ENCODE peak calls at places on chromosomes 13 and 19, in six cellular contexts. W, G, T, D, X and E are unnamed samples.

GRCh38 chr13:73996569-73996968 is 137.6 kb downstream of the KLF12 start:
- DNase-seq in T (no peak), W (no peak), D (no peak), G (no peak), X (no peak), E (no peak)

GRCh38 chr19:19627716-19628498 is at the start of gene LPAR2:
- DNase-seq in X (no peak), T (peak; percentile 87), W (no peak), G (no peak), D (peak; percentile 96), E (no peak)

GRCh38 chr19:53870485-53870844 is 2.8 kb downstream of the MYADM start:
- DNase-seq in X (no peak), T (peak; percentile 60), G (no peak), W (no peak), D (no peak), E (no peak)

GRCh38 chr13:87827479-87827878 is 156.3 kb downstream of the SLITRK5 start:
- DNase-seq in W (peak; percentile 78), X (no peak), D (no peak), T (no peak), G (no peak), E (no peak)

GRCh38 chr19:460877-461609 is at the start of gene SHC2:
- DNase-seq in W (no peak), T (peak; percentile 45), D (peak; percentile 91), X (no peak), G (peak; percentile 49), E (no peak)

GRCh38 chr19:29769997-29770396 is 41.8 kb upstream of the CCNE1 start:
- DNase-seq in D (no peak), G (no peak), T (no peak), X (no peak), W (no peak), E (no peak)

GRCh38 chr19:3012522-3013260 is 16.4 kb downstream of the TLE2 start:
- DNase-seq in X (no peak), W (no peak), G (no peak), T (no peak), D (no peak), E (no peak)

GRCh38 chr19:41995959-41996797 is 2.1 kb upstream of the ATP1A3 start:
- DNase-seq in W (no peak), T (no peak), G (no peak), X (no peak), D (peak; percentile 90), E (no peak)

GRCh38 chr13:99656843-99657506 is 155.7 kb downstream of the TM9SF2 start:
- DNase-seq in D (no peak), X (no peak), T (no peak), W (peak; percentile 16), G (no peak), E (no peak)

GRCh38 chr19:17402982-17403855 is 2.2 kb downstream of the BST2 start:
- DNase-seq in T (no peak), D (peak; percentile 98), W (no peak), X (no peak), G (peak; percentile 44), E (no peak)

GRCh38 chr19:23055946-23056345 is 53.0 kb upstream of the ZNF728 start:
- DNase-seq in W (no peak), D (no peak), X (no peak), G (no peak), T (no peak), E (no peak)

GRCh38 chr13:105403065-105403464 is 1132.4 kb downstream of the EFNB2 start:
- DNase-seq in T (no peak), D (no peak), W (no peak), X (no peak), G (no peak), E (no peak)

GRCh38 chr19:44447864-44448674 is at the start of gene ZNF229:
- DNase-seq in W (peak; percentile 93), X (no peak), T (peak; percentile 86), G (peak; percentile 85), D (peak; percentile 87), E (peak; percentile 88)

GRCh38 chr19:45863840-45864628 is at the start of gene FOXA3:
- DNase-seq in W (peak; percentile 8), T (peak; percentile 81), G (peak; percentile 62), X (no peak), D (peak; percentile 87), E (no peak)

GRCh38 chr19:17755977-17756670 is 4.8 kb downstream of the FCHO1 start:
- DNase-seq in T (peak; percentile 78), X (no peak), D (peak; percentile 78), W (peak; percentile 39), G (no peak), E (no peak)

GRCh38 chr19:18932216-18932841 is 8.7 kb downstream of the HOMER3 start:
- DNase-seq in D (peak; percentile 99), T (peak; percentile 82), G (peak; percentile 81), X (peak; percentile 91), W (peak; percentile 54), E (no peak)

GRCh38 chr13:99811067-99811715 is 160.4 kb downstream of the ZIC5 start:
- DNase-seq in G (no peak), W (no peak), D (no peak), X (no peak), T (no peak), E (no peak)

GRCh38 chr13:89496478-89496877 is 1825.3 kb downstream of the SLITRK5 start:
- DNase-seq in D (peak; percentile 56), X (no peak), G (no peak), W (no peak), T (no peak), E (no peak)

GRCh38 chr13:40069173-40070044 is 413.9 kb downstream of the COG6 start:
- DNase-seq in X (no peak), G (peak; percentile 77), T (peak; percentile 80), D (peak; percentile 64), W (peak; percentile 63), E (peak; percentile 40)

GRCh38 chr19:52170863-52171320 is 529 bp downstream of the ZNF836 start:
- DNase-seq in X (no peak), G (peak; percentile 31), W (no peak), T (no peak), D (peak; percentile 58), E (no peak)

GRCh38 chr19:51271015-51271600 is 20.2 kb downstream of the SIGLECL1 start:
- DNase-seq in T (no peak), X (no peak), W (no peak), G (no peak), D (peak; percentile 47), E (no peak)

GRCh38 chr19:12913871-12914690 is 5.0 kb downstream of the SYCE2 start:
- DNase-seq in X (no peak), D (no peak), T (no peak), G (no peak), W (no peak), E (no peak)

GRCh38 chr19:50969413-50969760 is at the start of gene KLK6:
- DNase-seq in D (no peak), W (no peak), X (no peak), T (no peak), G (no peak), E (no peak)

GRCh38 chr19:8311461-8312260 is 3.5 kb upstream of the CD320 start:
- DNase-seq in X (peak; percentile 71), G (peak; percentile 40), D (no peak), W (no peak), T (peak; percentile 9), E (no peak)

DNA sequence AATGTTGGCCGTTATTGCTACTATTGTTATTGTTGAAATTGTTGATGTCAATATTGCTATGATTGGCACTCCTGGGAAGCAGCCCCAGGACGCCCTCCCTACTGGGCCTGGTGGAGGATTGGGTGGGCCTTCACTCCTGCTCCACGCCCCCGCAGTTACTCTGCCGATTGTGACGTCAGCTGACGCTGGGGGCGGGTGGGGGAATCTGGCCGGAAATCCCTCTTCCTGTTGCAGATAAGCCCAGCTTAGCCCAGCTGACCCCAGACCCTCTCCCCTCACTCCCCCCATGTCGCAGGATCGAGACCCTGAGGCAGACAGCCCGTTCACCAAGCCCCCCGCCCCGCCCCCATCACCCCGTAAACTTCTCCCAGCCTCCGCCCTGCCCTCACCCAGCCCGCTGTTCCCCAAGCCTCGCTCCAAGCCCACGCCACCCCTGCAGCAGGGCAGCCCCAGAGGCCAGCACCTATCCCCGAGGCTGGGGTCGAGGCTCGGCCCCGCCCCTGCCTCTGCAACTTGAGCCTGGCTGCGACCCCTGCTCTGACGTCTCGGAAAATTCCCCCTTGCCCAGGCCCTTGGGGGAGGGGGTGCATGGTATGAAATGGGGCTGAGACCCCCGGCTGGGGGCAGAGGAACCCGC is at the start of gene ETV2:
- DNase-seq in W (no peak), T (peak; percentile 30), D (peak; percentile 55), G (no peak), X (no peak), E (no peak)
- H3K4me3 ChIP-seq in W (no peak within 1 kb of the TSS), T (peak within 1 kb of the TSS; percentile 70), D (no peak within 1 kb of the TSS), G (no peak within 1 kb of the TSS), X (no peak within 1 kb of the TSS), E (no peak within 1 kb of the TSS)

DNA sequence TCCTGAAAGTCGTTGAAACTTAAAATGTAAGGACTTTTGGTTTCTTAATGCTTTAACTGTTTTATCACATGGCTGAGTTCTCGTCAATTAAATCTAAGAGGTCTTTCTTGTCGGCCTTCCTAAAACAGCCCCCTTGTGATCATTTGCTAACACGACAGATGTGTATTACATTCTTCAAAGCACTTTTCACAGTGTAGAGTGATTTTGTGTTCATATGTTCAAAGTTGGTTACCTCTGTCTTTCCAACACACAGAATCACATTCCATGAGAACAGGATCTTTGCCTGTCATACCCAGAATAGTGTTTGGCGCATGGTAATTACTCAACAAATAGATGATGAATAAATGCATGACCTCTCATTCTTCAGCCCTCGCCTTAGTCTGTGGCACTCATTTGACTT is 1.1 kb downstream of the GTF2F2 start:
- DNase-seq in G (no peak), D (peak; percentile 17), X (no peak), T (no peak), W (peak; percentile 38), E (no peak)
- TF ChIP-seq CTCF in G (no peak), D (peak; percentile 43), X (no peak), T (no peak), W (peak; percentile 18), E (peak; percentile 26)

GRCh38 chr19:15584541-15585115 is 30.4 kb upstream of the CYP4F8 start:
- DNase-seq in X (peak; percentile 87), T (peak; percentile 83), G (peak; percentile 78), D (peak; percentile 84), W (peak; percentile 5), E (peak; percentile 29)
- H3K4me3 ChIP-seq in X (no peak overlapping the region), T (peak overlapping the region; percentile 24), G (no peak overlapping the region), D (peak overlapping the region; percentile 38), W (no peak overlapping the region), E (no peak overlapping the region)

DNA sequence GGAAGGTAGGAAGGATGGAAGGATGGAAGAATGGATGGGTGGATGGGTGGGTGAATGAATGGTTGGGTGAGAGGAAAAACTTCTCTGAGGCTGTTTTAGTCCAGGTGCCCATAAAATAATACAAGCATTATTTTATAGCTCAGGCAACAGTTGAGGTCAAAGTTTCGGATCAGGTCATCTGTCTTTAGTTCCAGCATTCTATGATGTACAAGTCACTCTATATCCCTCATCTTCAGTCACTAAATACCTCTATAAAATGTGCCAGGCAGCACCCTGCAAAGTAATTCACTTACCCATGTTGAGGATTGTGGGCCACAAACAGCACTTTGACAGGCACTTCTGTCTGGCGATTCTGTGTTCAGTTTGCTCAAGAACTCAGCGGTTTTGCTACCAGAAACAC is 66.0 kb downstream of the EPSTI1 start:
- DNase-seq in W (no peak), T (no peak), G (no peak), D (no peak), X (no peak), E (no peak)
- TF ChIP-seq CTCF in W (no peak), T (no peak), G (no peak), D (no peak), X (no peak), E (no peak)

GRCh38 chr13:97226788-97227627 is 4.9 kb downstream of the MBNL2 start:
- DNase-seq in X (no peak), D (no peak), W (no peak), T (peak; percentile 34), G (no peak), E (no peak)
- H3K4me3 ChIP-seq in X (peak overlapping the region; percentile 57), D (peak overlapping the region; percentile 77), W (no peak overlapping the region), T (peak overlapping the region; percentile 62), G (peak overlapping the region; percentile 83), E (no peak overlapping the region)